ENCODE peak calls at places on chromosome 4, in four cellular contexts. W is A549, D is lung, K is tibial nerve. Z is an unnamed sample. For H3K4me1, the result is how much of the 10 kb centered on the place peaks cover.

GRCh38 chr4:91519155-91519554 is 784.6 kb upstream of the GRID2 start:
- DNase-seq in W (no peak), D (no peak), K (no peak), Z (no peak)

GRCh38 chr4:141425124-141425523 is 204.4 kb downstream of the ZNF330 start:
- DNase-seq in W (peak), D (no peak), K (no peak), Z (no peak)

GRCh38 chr4:175536852-175537453 is 275.1 kb downstream of the GPM6A start:
- DNase-seq in W (peak), D (no peak), K (no peak), Z (no peak)

GRCh38 chr4:37803348-37803973 is 23.0 kb upstream of the PGM2 start:
- DNase-seq in W (peak), D (no peak), K (no peak), Z (no peak)

GRCh38 chr4:111070390-111070789 is 447.5 kb upstream of the PITX2 start:
- DNase-seq in W (no peak), D (no peak), K (no peak), Z (no peak)

GRCh38 chr4:127188847-127189246 is 443.9 kb upstream of the INTU start:
- DNase-seq in W (peak), D (no peak), K (no peak), Z (no peak)

GRCh38 chr4:6470502-6471302 is 1.7 kb downstream of the PPP2R2C start:
- DNase-seq in W (peak), D (no peak), K (no peak), Z (peak)

GRCh38 chr4:173289351-173289725 is 44.8 kb downstream of the HMGB2 start:
- DNase-seq in W (no peak), D (no peak), K (no peak), Z (no peak)

GRCh38 chr4:90883519-90883918 is 756.3 kb downstream of the CCSER1 start:
- DNase-seq in W (no peak), D (no peak), K (no peak), Z (no peak)

GRCh38 chr4:8061573-8061972 is 97.0 kb downstream of the ABLIM2 start:
- DNase-seq in W (no peak), D (no peak), K (no peak), Z (no peak)

GRCh38 chr4:177404980-177405379 is 37.3 kb downstream of the AGA start:
- DNase-seq in W (no peak), D (no peak), K (no peak), Z (no peak)

GRCh38 chr4:80307774-80308465 is 27.6 kb upstream of the CFAP299 start:
- DNase-seq in W (no peak), D (peak), K (no peak), Z (no peak)

GRCh38 chr4:160826339-160826679 is 1337.5 kb downstream of the FSTL5 start:
- DNase-seq in W (no peak), D (no peak), K (no peak), Z (no peak)

GRCh38 chr4:119135721-119136121 is at the start of gene MYOZ2:
- DNase-seq in W (no peak), D (no peak), K (no peak), Z (no peak)

GRCh38 chr4:93199492-93199891 is 629.1 kb upstream of the ATOH1 start:
- DNase-seq in W (peak), D (no peak), K (no peak), Z (no peak)

GRCh38 chr4:154208424-154208823 is 283.2 kb downstream of the DCHS2 start:
- DNase-seq in W (no peak), D (no peak), K (no peak), Z (no peak)

GRCh38 chr4:89303177-89303576 is 4.4 kb downstream of the GPRIN3 start:
- DNase-seq in W (peak), D (no peak), K (no peak), Z (no peak)

GRCh38 chr4:57078685-57079521 is 31.3 kb downstream of the IGFBP7 start:
- DNase-seq in W (peak), D (no peak), K (no peak), Z (no peak)

GRCh38 chr4:57080781-57081650 is 29.2 kb downstream of the IGFBP7 start:
- DNase-seq in W (peak), D (no peak), K (no peak), Z (no peak)

GRCh38 chr4:57084360-57084759 is 25.8 kb downstream of the IGFBP7 start:
- DNase-seq in W (no peak), D (no peak), K (no peak), Z (no peak)

GRCh38 chr4:57083107-57083506 is 27.1 kb downstream of the IGFBP7 start:
- DNase-seq in W (no peak), D (no peak), K (no peak), Z (no peak)

GRCh38 chr4:57081651-57082349 is 28.4 kb downstream of the IGFBP7 start:
- DNase-seq in W (no peak), D (no peak), K (no peak), Z (no peak)
- H3K27ac ChIP-seq in W (peak), D (peak), K (no peak), Z (peak)

GRCh38 chr4:40310225-40310624 is 24.9 kb upstream of the CHRNA9 start:
- DNase-seq in W (no peak), D (no peak), K (no peak), Z (no peak)

GRCh38 chr4:40314951-40315350 is 20.2 kb upstream of the CHRNA9 start:
- DNase-seq in W (peak), D (no peak), K (no peak), Z (no peak)

GRCh38 chr4:40309250-40309774 is 25.8 kb upstream of the CHRNA9 start:
- DNase-seq in W (peak), D (peak), K (peak), Z (peak)

GRCh38 chr4:40308528-40309122 is 26.5 kb upstream of the CHRNA9 start:
- DNase-seq in W (no peak), D (no peak), K (no peak), Z (no peak)

DNA sequence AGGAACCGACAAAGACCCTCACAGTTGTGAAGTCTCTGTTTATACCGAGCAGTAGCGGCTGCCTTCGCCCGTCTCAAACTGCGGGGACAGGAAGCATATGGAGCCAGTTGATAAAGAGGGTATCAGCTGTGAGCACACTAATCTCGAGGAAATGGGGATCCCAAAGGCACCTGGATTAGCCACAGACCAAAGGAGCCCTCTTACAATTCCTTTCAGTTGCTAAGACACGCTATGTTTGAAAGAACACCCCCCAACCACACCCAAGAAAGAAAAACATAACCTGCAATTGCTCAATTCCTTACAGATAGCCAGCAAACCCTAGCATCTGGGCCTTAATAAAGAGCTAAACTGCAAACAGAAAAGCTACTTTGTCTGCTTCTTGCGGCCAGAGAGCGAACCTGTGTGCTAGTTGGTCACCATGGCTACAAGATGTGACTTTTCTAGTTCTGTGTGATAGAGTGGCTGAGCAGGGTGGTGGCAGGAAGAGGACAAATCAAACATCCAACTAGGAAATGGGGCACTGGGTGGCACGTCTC is 23.3 kb upstream of the CHRNA9 start:
- DNase-seq in W (peak), D (no peak), K (no peak), Z (no peak)
- H3K4me1 ChIP-seq in W (under half), D (under half), K (under half), Z (under half)

GRCh38 chr4:113449407-113449974 is 312.0 kb downstream of the CAMK2D start:
- DNase-seq in W (no peak), D (no peak), K (no peak), Z (no peak)

GRCh38 chr4:113447695-113448265 is 313.8 kb downstream of the CAMK2D start:
- DNase-seq in W (no peak), D (no peak), K (no peak), Z (no peak)

GRCh38 chr4:113445286-113445685 is 316.3 kb downstream of the CAMK2D start:
- DNase-seq in W (peak), D (peak), K (peak), Z (peak)

GRCh38 chr4:113446019-113446418 is 315.5 kb downstream of the CAMK2D start:
- DNase-seq in W (peak), D (no peak), K (no peak), Z (no peak)

GRCh38 chr4:113447061-113447460 is 314.5 kb downstream of the CAMK2D start:
- DNase-seq in W (no peak), D (no peak), K (no peak), Z (no peak)
- H3K27ac ChIP-seq in W (no peak), D (peak), K (no peak), Z (peak)

GRCh38 chr4:153110739-153111138 is 93.5 kb upstream of the TRIM2 start:
- DNase-seq in W (no peak), D (no peak), K (no peak), Z (no peak)
- H3K4me1 ChIP-seq in W (under half), D (under half), K (under half), Z (under half)

DNA sequence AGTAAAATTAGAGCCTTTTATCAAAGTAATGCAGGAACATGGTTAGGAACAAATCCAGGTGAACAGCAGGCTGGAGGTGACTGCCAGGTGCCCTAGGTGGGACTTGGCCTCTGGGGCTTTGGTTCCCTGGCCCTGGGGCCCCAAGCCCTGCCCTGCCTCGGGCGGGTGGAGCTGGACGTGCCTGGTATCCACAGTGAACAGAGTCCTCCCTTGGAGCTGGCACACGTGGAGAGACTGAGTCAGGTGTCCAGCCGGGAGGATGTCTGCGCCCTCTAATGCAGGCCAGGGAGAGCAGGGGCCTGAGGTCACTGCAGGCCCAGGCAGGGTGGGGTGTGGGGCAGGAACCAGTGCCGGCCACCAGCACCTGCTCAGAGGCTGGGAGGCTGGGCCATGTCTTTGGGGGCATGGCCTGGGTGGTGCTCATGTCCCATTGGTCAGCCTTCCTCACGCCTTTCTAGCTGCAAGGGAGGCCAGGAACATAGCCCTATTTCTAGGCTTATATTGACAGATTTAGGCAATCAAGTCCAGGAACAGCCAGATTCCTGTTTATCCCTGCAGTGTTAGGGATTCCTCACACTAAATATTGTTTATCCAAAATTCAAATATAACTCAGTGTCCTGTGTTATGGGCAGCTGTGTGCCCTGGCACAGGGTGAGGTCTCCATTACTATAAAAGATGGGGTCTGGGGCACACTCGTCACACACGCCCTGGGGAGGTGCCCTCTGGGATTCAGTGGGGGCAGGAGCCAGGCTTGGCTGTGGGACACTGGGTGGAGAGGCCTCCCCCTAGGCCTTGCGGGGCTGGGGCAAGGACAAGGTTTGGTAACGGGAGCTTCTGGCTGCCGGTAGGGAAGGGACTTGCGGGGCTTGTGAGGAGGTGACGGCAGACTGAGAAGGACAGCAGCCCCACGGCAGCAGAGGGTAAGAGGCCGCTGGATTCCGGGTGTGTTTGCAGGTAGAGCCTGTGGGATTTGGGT is 14.3 kb upstream of the NAT8L start:
- DNase-seq in W (no peak), D (no peak), K (no peak), Z (no peak)
- H3K27ac ChIP-seq in W (no peak), D (no peak), K (no peak), Z (no peak)

DNA sequence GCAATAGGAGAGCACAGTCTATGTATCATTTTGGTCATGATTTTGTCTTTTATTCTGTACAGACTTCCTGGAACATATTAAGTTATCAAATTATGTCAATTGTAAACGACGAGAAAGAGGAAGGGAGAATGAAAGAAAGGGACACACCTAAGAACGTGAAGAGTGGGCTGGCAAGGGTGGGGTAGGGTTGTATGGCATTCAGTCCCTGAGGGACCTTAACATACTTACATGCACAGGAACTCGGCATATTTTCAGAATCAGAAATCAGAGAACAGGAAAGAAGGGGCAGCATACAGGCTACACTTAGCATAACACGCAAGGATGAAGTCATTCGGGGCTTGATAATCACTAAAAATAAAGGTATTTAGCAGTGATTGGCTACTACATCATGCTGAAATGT is 1375.0 kb upstream of the ADGRL3 start:
- DNase-seq in W (no peak), D (no peak), K (no peak), Z (no peak)
- H3K4me1 ChIP-seq in W (under half), D (under half), K (under half), Z (under half)

GRCh38 chr4:112284166-112284565 is 1.5 kb downstream of the TIFA start:
- DNase-seq in W (no peak), D (no peak), K (no peak), Z (no peak)
- H3K27ac ChIP-seq in W (peak), D (no peak), K (no peak), Z (no peak)

DNA sequence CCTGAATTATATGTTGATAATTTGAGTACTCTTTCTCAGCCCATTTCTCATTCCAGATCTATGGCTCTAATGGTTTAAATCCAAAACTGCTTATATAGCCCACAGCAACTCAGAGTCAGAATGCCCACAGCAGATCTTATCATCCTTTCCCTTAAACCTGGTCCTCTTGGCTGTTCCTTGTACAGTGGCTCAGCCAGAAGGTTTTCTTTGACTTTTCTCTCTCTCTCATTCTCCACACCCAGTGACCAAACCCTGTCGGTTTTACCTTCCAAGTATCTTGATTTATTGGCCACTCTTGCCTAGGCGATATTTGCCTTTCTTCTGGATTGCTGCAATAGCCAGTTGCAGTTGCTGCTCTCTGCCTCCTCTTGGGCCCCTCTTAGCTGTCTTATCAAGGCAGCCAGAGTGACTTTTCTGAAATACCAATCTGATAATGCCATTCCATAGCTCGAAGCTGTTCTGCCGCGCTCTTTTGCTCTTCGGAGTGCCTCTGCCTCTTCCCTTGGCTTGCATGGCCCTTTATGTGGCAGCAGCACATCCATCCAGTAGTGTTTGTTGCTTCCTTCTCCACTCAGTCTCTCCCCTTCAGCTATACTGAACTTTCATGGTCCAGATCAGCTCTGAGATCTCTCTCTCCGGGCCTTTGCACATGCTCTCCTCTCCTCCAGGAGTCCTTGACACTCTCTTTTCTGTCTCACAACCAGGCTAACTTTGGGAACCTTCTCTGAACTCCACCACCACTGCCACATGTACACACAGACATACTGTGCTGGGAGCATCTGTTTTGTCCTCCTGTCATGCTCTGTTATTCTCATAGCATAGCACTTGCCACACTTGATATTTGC is 11.8 kb downstream of the GAB1 start:
- DNase-seq in W (no peak), D (no peak), K (no peak), Z (no peak)
- H3K4me1 ChIP-seq in W (under half), D (under half), K (under half), Z (under half)

Z was measured in psoas muscle.